ENCODE peak calls at places on chromosomes 5 and 9, in four cellular contexts. F is H1, Q is thyroid gland, C is A549. N is an unnamed sample.

GRCh38 chr5:172482156-172483020 is 28.1 kb upstream of the SH3PXD2B start:
- DNase-seq in Q (no peak), C (no peak), F (no peak), N (no peak)

GRCh38 chr9:23821400-23822181 is 4.4 kb downstream of the ELAVL2 start:
- DNase-seq in Q (peak; percentile 20), F (no peak), C (no peak), N (peak; percentile 68)

GRCh38 chr5:103510851-103511553 is 51.6 kb downstream of the NUDT12 start:
- DNase-seq in Q (no peak), C (no peak), F (no peak), N (no peak)

GRCh38 chr9:91060520-91061343 is 259.1 kb downstream of the SYK start:
- DNase-seq in Q (peak; percentile 62), C (peak; percentile 80), F (no peak), N (no peak)

GRCh38 chr5:90473321-90474234 is 993 bp downstream of the MBLAC2 start:
- DNase-seq in F (no peak), Q (peak; percentile 49), C (peak; percentile 14), N (peak; percentile 74)

GRCh38 chr9:37374892-37375291 is 47.6 kb upstream of the GRHPR start:
- DNase-seq in Q (no peak), F (no peak), C (no peak), N (no peak)

GRCh38 chr5:174195517-174195916 is 150.0 kb downstream of the NSG2 start:
- DNase-seq in F (no peak), Q (no peak), C (no peak), N (no peak)

GRCh38 chr5:17805426-17805825 is 171.2 kb downstream of the TAF11L14 start:
- DNase-seq in C (no peak), Q (no peak), F (no peak), N (no peak)

GRCh38 chr9:37761511-37761910 is 7.9 kb downstream of the TRMT10B start:
- DNase-seq in Q (no peak), C (no peak), F (no peak), N (no peak)

GRCh38 chr5:150778517-150779396 is at the start of gene SMIM3:
- DNase-seq in F (no peak), Q (peak; percentile 92), C (peak; percentile 58), N (peak; percentile 72)
- TF ChIP-seq POLR2A in F (peak; percentile 82), Q (no peak), C (peak; percentile 33), N (peak; percentile 21)

GRCh38 chr5:180808461-180809000 is 5.9 kb upstream of the MGAT1 start:
- DNase-seq in C (no peak), Q (no peak), F (no peak), N (peak; percentile 33)

GRCh38 chr5:180807654-180808414 is 5.2 kb upstream of the MGAT1 start:
- DNase-seq in C (no peak), F (no peak), Q (no peak), N (no peak)

GRCh38 chr5:180810210-180811011 is 7.8 kb upstream of the MGAT1 start:
- DNase-seq in C (peak; percentile 87), F (peak; percentile 88), Q (peak; percentile 97), N (peak; percentile 97)

GRCh38 chr5:180811012-180811622 is 8.5 kb upstream of the MGAT1 start:
- DNase-seq in F (no peak), Q (no peak), C (no peak), N (no peak)

DNA sequence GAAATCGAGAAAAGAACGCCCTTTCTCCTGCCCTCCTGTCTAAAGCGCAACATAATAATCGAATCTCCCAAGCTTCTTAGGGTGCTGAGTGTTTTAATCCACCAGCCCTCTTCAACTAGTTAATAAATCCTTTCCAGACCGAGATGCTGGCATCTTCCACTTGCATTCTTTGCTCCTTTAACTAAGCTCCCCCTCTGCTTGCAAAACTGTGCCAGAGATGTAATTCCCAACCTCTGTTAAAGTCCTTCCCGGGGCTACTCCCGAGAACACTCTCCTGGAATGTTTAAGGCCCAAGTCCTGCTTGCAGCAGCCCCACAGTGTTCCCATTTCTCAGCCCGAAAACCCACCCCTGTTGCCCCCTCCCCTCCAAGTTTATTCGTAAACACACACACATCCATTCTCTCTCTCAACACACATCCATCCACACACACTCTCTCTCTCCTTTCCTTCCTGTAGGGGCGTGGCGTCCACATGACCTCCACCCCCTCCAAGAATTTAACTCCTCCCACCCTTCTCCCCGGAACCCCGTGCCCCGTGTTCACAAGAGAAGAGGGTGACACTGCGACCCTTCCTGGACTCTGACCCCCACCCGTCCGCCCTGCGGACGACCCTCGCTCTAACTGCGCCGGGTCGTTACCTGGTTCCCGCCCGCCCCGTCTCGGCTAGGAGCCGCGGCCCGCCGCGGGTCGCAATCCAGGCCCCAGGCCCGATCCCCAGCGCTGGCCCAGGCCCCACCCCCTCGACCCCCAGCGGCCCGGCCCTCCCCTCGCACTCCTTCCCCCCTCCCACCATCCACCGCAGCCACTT is 7.0 kb upstream of the MGAT1 start:
- DNase-seq in F (no peak), Q (peak; percentile 90), C (peak; percentile 93), N (peak; percentile 94)
- TF ChIP-seq POLR2A in F (no peak), Q (no peak), C (peak; percentile 48), N (no peak)

DNA sequence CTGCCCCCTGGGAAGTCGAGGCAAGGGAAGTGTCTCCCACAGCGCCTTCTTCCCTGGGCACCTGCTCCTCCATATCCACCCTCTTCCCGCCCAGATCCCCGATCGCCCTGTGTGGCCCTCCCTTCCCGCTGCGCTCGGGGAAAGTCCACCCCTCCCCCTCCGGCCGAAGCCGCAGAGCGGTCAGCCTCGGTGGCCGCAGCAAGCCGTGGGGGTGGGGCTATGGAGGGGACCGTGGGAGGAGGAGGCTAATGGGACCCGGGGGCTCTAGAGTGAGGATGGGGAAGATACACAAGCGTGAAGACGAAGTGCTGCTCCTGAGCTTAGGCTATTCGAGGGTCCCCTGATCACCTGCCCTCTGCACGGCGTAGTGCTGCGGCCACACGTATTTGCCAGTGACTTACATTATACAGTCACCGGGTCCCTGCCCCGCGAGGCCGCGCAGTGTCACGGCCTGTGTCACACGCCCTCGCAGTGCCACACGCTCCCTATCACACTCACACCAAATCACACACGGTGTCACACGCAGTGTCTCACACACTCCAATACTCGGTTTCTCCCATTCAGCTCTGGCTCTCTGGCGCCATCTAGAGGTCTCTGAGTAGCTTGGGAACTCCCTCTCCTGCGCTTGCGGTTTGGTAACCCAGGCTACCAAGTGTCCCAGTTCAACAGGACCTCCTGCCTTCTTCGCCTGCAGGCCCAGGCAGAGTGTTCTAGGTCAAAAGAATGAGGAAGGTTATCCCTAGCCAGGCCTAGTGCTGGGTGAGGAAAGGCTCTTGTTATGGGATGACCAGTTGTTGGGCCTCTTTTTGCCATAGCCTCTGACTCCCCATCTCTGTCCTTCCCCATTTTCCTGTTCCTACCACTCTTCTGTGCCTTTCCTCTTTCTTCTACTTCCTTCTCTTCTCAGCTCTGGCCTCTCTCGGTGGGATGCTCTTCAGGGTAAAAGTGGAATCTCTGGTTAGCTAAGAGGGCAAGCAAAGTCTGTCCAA is 855 bp upstream of the PCDH1 start:
- DNase-seq in F (no peak), C (peak; percentile 74), Q (peak; percentile 91), N (peak; percentile 85)
- TF ChIP-seq POLR2A in F (no peak), C (no peak), Q (no peak), N (no peak)

GRCh38 chr9:129507805-129508204 is 113.1 kb downstream of the C9orf50 start:
- DNase-seq in F (no peak), C (no peak), Q (no peak), N (no peak)
- TF ChIP-seq POLR2A in F (no peak), C (no peak), Q (no peak), N (peak; percentile 1)

GRCh38 chr5:77491783-77492652 is at the start of gene WDR41:
- DNase-seq in C (peak; percentile 78), Q (peak; percentile 94), F (peak; percentile 61), N (peak; percentile 96)
- TF ChIP-seq POLR2A in C (peak; percentile 56), Q (no peak), F (peak; percentile 77), N (peak; percentile 74)

DNA sequence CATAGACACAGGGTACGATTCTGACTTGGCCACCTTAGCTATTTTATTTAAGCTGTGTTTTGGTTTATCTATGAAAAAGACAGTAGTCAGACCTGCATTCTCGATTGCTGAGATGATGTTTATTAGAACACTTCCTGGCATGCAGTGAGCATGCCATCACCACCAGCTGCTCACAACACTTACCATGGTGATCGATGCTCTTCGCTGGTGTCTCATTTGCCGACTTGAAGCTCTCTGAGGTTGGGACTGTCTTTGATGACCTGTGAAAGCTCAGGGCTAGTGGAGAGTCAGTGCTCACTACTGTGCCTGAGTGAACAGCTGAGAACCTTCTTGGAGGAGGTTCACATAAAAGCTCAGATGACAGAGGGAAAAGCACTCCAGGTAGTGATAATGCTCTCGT is 4.4 kb upstream of the C9orf153 start:
- DNase-seq in Q (no peak), C (no peak), F (no peak), N (no peak)
- TF ChIP-seq POLR2A in Q (no peak), C (no peak), F (no peak), N (no peak)

GRCh38 chr9:127450170-127450830 is 906 bp downstream of the RPL12 start:
- DNase-seq in C (no peak), Q (no peak), F (no peak), N (peak; percentile 64)

GRCh38 chr9:127449332-127449966 is 1.8 kb downstream of the RPL12 start:
- DNase-seq in F (no peak), C (no peak), Q (no peak), N (no peak)

GRCh38 chr9:127452481-127453092 is 1.3 kb downstream of the LRSAM1 start:
- DNase-seq in F (no peak), Q (peak; percentile 71), C (no peak), N (peak; percentile 58)

GRCh38 chr9:127451681-127452480 is 571 bp downstream of the LRSAM1 start:
- DNase-seq in F (no peak), Q (peak; percentile 60), C (peak; percentile 79), N (peak; percentile 75)

GRCh38 chr9:127450831-127451680 is at the start of the genes LRSAM1 and RPL12:
- DNase-seq in C (peak; percentile 96), Q (peak; percentile 96), F (peak; percentile 91), N (peak; percentile 99)
- TF ChIP-seq POLR2A in C (peak; percentile 99), Q (peak; percentile 99), F (peak; percentile 100), N (peak; percentile 100)

DNA sequence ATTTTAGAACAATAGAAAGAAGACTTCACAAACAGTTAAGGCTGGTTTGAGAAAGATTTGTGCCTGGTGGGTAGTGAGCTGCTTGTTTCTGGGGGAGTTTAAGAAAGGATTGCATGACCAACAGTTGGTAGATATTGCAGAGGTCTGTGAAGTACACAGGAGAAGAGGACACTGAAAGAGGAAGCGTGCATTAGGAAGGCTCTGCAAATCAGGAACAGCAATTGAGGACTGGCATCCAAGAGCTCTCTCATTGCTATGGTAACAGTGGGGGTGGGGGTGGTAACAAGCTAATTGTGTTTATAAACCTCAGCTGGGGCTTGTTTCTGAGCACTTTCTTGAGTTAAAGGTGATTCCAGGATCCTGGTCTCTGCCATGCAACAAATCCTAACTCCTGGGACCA is 79.1 kb downstream of the PTTG1 start:
- DNase-seq in Q (no peak), F (no peak), C (no peak), N (no peak)
- TF ChIP-seq POLR2A in Q (no peak), F (no peak), C (no peak), N (no peak)

GRCh38 chr9:95001720-95002119 is 275.2 kb downstream of the AOPEP start:
- DNase-seq in F (no peak), C (no peak), Q (no peak), N (no peak)

GRCh38 chr9:95003694-95004451 is 277.4 kb downstream of the AOPEP start:
- DNase-seq in C (no peak), F (no peak), Q (peak; percentile 74), N (peak; percentile 35)

GRCh38 chr9:94999832-95000231 is 273.3 kb downstream of the AOPEP start:
- DNase-seq in Q (no peak), F (no peak), C (no peak), N (no peak)

GRCh38 chr9:94997727-94998126 is 271.2 kb downstream of the AOPEP start:
- DNase-seq in C (no peak), F (no peak), Q (no peak), N (no peak)

GRCh38 chr9:95000821-95001220 is 274.3 kb downstream of the AOPEP start:
- DNase-seq in C (no peak), F (no peak), Q (no peak), N (no peak)
- TF ChIP-seq POLR2A in C (no peak), F (no peak), Q (no peak), N (no peak)

N was measured in erythroblast.